ENCODE peak calls at places on chromosomes 16 and 17, in five cellular contexts. P is thyroid gland, M is iPS DF 6.9, J is mesenchymal stem cell, K is psoas muscle. W is an unnamed sample.
A peak's percentile ranks its signal among the peaks of the same experiment; 100 is the strongest.

GRCh38 chr17:31521632-31522283 is 130.3 kb downstream of the RAB11FIP4 start:
- DNase-seq in M (no peak), K (no peak), P (no peak), J (no peak), W (no peak)

GRCh38 chr17:1746975-1747543 is 4.4 kb downstream of the SERPINF2 start:
- DNase-seq in M (no peak), J (no peak), K (no peak), P (no peak), W (peak; percentile 76)

GRCh38 chr17:32120086-32120485 is 22.2 kb upstream of the RHOT1 start:
- DNase-seq in M (no peak), K (no peak), J (no peak), P (no peak), W (no peak)

GRCh38 chr17:78426293-78426879 is 47.9 kb downstream of the PGS1 start:
- DNase-seq in M (no peak), P (no peak), K (no peak), J (no peak), W (no peak)

GRCh38 chr17:58326609-58327341 is 1.8 kb downstream of the TSPOAP1 start:
- DNase-seq in M (no peak), P (no peak), K (no peak), J (no peak), W (no peak)

GRCh38 chr16:11915644-11916523 is at the start of gene GSPT1:
- DNase-seq in J (peak; percentile 99), P (peak; percentile 99), M (peak; percentile 100), K (peak; percentile 100), W (peak; percentile 99)

GRCh38 chr16:89067677-89068076 is 26.0 kb upstream of the ACSF3 start:
- DNase-seq in K (no peak), J (no peak), P (no peak), M (no peak), W (peak; percentile 31)

GRCh38 chr16:73240928-73241327 is 193.0 kb upstream of the ZFHX3 start:
- DNase-seq in K (no peak), P (no peak), J (no peak), M (no peak), W (no peak)

GRCh38 chr17:35889818-35890773 is 9.9 kb upstream of the CCL5 start:
- DNase-seq in M (no peak), J (peak; percentile 72), K (no peak), P (peak; percentile 39), W (peak; percentile 39)

GRCh38 chr17:78144146-78144719 is 2.0 kb upstream of the C17orf99 start:
- DNase-seq in M (no peak), P (peak; percentile 82), K (peak; percentile 84), J (peak; percentile 77), W (peak; percentile 90)

GRCh38 chr17:35414247-35414646 is 18.1 kb downstream of the SLFN12 start:
- DNase-seq in P (no peak), J (no peak), M (no peak), K (no peak), W (no peak)

GRCh38 chr16:87366930-87367329 is 16.6 kb downstream of the FBXO31 start:
- DNase-seq in M (no peak), P (no peak), J (no peak), K (peak; percentile 16), W (no peak)

GRCh38 chr16:6018848-6019489 is 921.4 kb upstream of the EEF2KMT start:
- DNase-seq in K (no peak), J (no peak), M (no peak), P (no peak), W (no peak)

GRCh38 chr17:21031756-21032396 is 10.9 kb downstream of the USP22 start:
- DNase-seq in M (no peak), P (no peak), J (no peak), K (no peak), W (no peak)

GRCh38 chr16:540645-541340 is 13.3 kb downstream of the CAPN15 start:
- DNase-seq in M (no peak), J (no peak), P (no peak), K (no peak), W (no peak)

GRCh38 chr16:86531193-86531550 is 20.8 kb downstream of the FOXF1 start:
- DNase-seq in P (no peak), J (no peak), K (no peak), M (no peak), W (no peak)

GRCh38 chr16:49441366-49441780 is 67.8 kb downstream of the C16orf78 start:
- DNase-seq in K (no peak), P (peak; percentile 36), J (no peak), M (no peak), W (peak; percentile 47)

GRCh38 chr17:75643033-75644017 is 10.1 kb downstream of the SMIM5 start:
- DNase-seq in P (peak; percentile 71), J (no peak), K (no peak), M (no peak), W (peak; percentile 74)

GRCh38 chr17:64783556-64784352 is 121.6 kb upstream of the SMURF2 start:
- DNase-seq in P (no peak), J (no peak), K (peak; percentile 37), M (no peak), W (no peak)

GRCh38 chr17:36594626-36595401 is 3.1 kb downstream of the DHRS11 start:
- DNase-seq in P (no peak), J (no peak), K (no peak), M (no peak), W (no peak)

GRCh38 chr16:3945751-3946603 is 65.5 kb upstream of the CREBBP start:
- DNase-seq in J (peak; percentile 96), P (peak; percentile 97), K (no peak), M (no peak), W (peak; percentile 60)

GRCh38 chr16:2774161-2774891 is 2.8 kb downstream of the ELOB start:
- DNase-seq in J (no peak), K (peak; percentile 50), P (no peak), M (no peak), W (no peak)

GRCh38 chr16:31529398-31530312 is 2.0 kb downstream of the AHSP start:
- DNase-seq in K (no peak), J (no peak), P (peak; percentile 7), M (no peak), W (no peak)

DNA sequence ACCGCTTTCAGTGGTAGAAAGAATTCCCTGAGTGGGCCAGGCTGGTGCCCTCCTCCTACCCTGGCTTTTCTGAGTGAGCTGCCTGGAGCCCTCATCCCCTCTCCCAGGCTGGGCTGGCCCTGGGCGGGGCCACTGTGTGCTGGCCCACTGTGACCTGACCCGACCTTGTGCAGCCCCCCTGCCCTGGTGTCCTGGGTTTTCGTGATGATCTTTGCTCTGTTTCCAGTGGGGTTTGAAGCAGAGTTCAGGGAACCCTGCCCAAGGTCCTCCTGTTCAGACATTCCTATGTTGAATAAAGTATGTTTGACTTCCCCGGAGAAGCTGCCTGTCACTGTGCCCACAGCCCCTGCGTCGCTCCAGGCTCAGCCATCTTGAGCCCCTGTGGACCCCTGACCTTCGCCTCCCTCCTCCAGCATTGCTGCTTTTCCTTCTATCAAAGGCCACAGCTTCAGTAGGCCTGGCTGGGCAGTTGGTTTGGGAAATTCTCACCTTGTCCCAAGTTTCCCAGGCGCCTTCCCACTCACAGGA is 13.7 kb upstream of the NAGLU start:
- DNase-seq in P (no peak), J (no peak), K (no peak), M (no peak), W (no peak)
- H3K4me1 ChIP-seq in P (peaks cover 30% of the 10 kb centered on the region), J (peaks cover 50% of the 10 kb centered on the region), K (peaks cover 72% of the 10 kb centered on the region), M (peaks cover 4% of the 10 kb centered on the region), W (peaks cover 59% of the 10 kb centered on the region)

GRCh38 chr17:81866440-81867122 is 4.6 kb downstream of the ARHGDIA start:
- DNase-seq in P (no peak), M (no peak), K (no peak), J (peak; percentile 37), W (no peak)

GRCh38 chr17:81867123-81867951 is 3.8 kb downstream of the ARHGDIA start:
- DNase-seq in J (peak; percentile 75), P (no peak), K (no peak), M (no peak), W (peak; percentile 52)

GRCh38 chr17:81865358-81865732 is 5.0 kb upstream of the P4HB start:
- DNase-seq in P (no peak), M (no peak), K (no peak), J (no peak), W (no peak)

GRCh38 chr17:81863833-81864768 is 3.8 kb upstream of the P4HB start:
- DNase-seq in M (no peak), P (no peak), J (no peak), K (no peak), W (no peak)

GRCh38 chr17:81865733-81866439 is 5.3 kb downstream of the ARHGDIA start:
- DNase-seq in J (peak; percentile 59), K (no peak), M (no peak), P (peak; percentile 52), W (peak; percentile 97)
- H3K27ac ChIP-seq in J (no peak overlapping the region), K (peak overlapping the region; percentile 99), M (no peak overlapping the region), P (no peak overlapping the region), W (peak overlapping the region; percentile 92)

GRCh38 chr17:42679001-42679491 is 2.3 kb upstream of the PLEKHH3 start:
- DNase-seq in J (peak; percentile 79), M (no peak), K (peak; percentile 70), P (peak; percentile 73), W (peak; percentile 63)
- H3K4me1 ChIP-seq in J (peaks cover 53% of the 10 kb centered on the region), M (peaks cover 22% of the 10 kb centered on the region), K (peaks cover 53% of the 10 kb centered on the region), P (peaks cover 45% of the 10 kb centered on the region), W (peaks cover 87% of the 10 kb centered on the region)

GRCh38 chr16:55665511-55665910 is 9.7 kb downstream of the SLC6A2 start:
- DNase-seq in J (no peak), K (no peak), M (no peak), P (no peak), W (no peak)
- H3K27ac ChIP-seq in J (no peak overlapping the region), K (no peak overlapping the region), M (no peak overlapping the region), P (no peak overlapping the region), W (no peak overlapping the region)